ENCODE peak calls at places on chromosomes 2 and 18, in five cellular contexts. One of them, this sample, is unnamed.

GRCh38 chr2:212903413-212903812 is 248.0 kb downstream of the IKZF2 start:
- DNase-seq in ascending aorta: no peak
- DNase-seq in pancreas: no peak
- DNase-seq in GM23338: no peak
- DNase-seq in fibroblast of lung: no peak
- DNase-seq in this sample: no peak

GRCh38 chr2:96556441-96557330 is 20.1 kb downstream of the ARID5A start:
- DNase-seq in ascending aorta: peak
- DNase-seq in pancreas: peak
- DNase-seq in GM23338: no peak
- DNase-seq in fibroblast of lung: peak
- DNase-seq in this sample: peak

GRCh38 chr18:69330345-69330744 is 70.3 kb upstream of the DOK6 start:
- DNase-seq in ascending aorta: no peak
- DNase-seq in pancreas: no peak
- DNase-seq in GM23338: no peak
- DNase-seq in fibroblast of lung: no peak
- DNase-seq in this sample: no peak

GRCh38 chr2:11024010-11024615 is 112.4 kb downstream of the KCNF1 start:
- DNase-seq in ascending aorta: no peak
- DNase-seq in pancreas: peak
- DNase-seq in GM23338: no peak
- DNase-seq in fibroblast of lung: peak
- DNase-seq in this sample: peak

GRCh38 chr2:229412686-229413085 is 141.6 kb upstream of the PID1 start:
- DNase-seq in ascending aorta: no peak
- DNase-seq in pancreas: no peak
- DNase-seq in GM23338: no peak
- DNase-seq in fibroblast of lung: no peak
- DNase-seq in this sample: no peak

GRCh38 chr2:62785810-62786593 is 80.5 kb downstream of the EHBP1 start:
- DNase-seq in ascending aorta: no peak
- DNase-seq in pancreas: no peak
- DNase-seq in GM23338: no peak
- DNase-seq in fibroblast of lung: peak
- DNase-seq in this sample: peak

GRCh38 chr2:172249986-172250385 is 147.3 kb upstream of the DLX2 start:
- DNase-seq in ascending aorta: no peak
- DNase-seq in pancreas: no peak
- DNase-seq in GM23338: no peak
- DNase-seq in fibroblast of lung: peak
- DNase-seq in this sample: peak

GRCh38 chr2:61597300-61598289 is 59.4 kb upstream of the XPO1 start:
- DNase-seq in ascending aorta: no peak
- DNase-seq in pancreas: no peak
- DNase-seq in GM23338: peak
- DNase-seq in fibroblast of lung: no peak
- DNase-seq in this sample: no peak

GRCh38 chr2:6579281-6579680 is 286.4 kb downstream of the CMPK2 start:
- DNase-seq in ascending aorta: no peak
- DNase-seq in pancreas: no peak
- DNase-seq in GM23338: no peak
- DNase-seq in fibroblast of lung: no peak
- DNase-seq in this sample: no peak

GRCh38 chr2:33782395-33783239 is 183.5 kb upstream of the FAM98A start:
- DNase-seq in ascending aorta: no peak
- DNase-seq in pancreas: no peak
- DNase-seq in GM23338: peak
- DNase-seq in fibroblast of lung: no peak
- DNase-seq in this sample: no peak

GRCh38 chr2:158686166-158686792 is 108.8 kb upstream of the DAPL1 start:
- DNase-seq in ascending aorta: no peak
- DNase-seq in pancreas: no peak
- DNase-seq in GM23338: no peak
- DNase-seq in fibroblast of lung: peak
- DNase-seq in this sample: peak

GRCh38 chr18:3675994-3676393 is 226.0 kb downstream of the TGIF1 start:
- DNase-seq in ascending aorta: no peak
- DNase-seq in pancreas: no peak
- DNase-seq in GM23338: no peak
- DNase-seq in fibroblast of lung: no peak
- DNase-seq in this sample: no peak

GRCh38 chr2:177970670-177971454 is 101.7 kb downstream of the PDE11A start:
- DNase-seq in ascending aorta: no peak
- DNase-seq in pancreas: no peak
- DNase-seq in GM23338: no peak
- DNase-seq in fibroblast of lung: no peak
- DNase-seq in this sample: no peak

GRCh38 chr2:216408426-216409315 is 3.6 kb upstream of the SMARCAL1 start:
- DNase-seq in ascending aorta: no peak
- DNase-seq in pancreas: no peak
- DNase-seq in GM23338: peak
- DNase-seq in fibroblast of lung: no peak
- DNase-seq in this sample: no peak

GRCh38 chr2:127818794-127819425 is 7.9 kb upstream of the WDR33 start:
- DNase-seq in ascending aorta: no peak
- DNase-seq in pancreas: no peak
- DNase-seq in GM23338: no peak
- DNase-seq in fibroblast of lung: no peak
- DNase-seq in this sample: no peak

GRCh38 chr2:96913117-96913397 is 43.2 kb upstream of the SEMA4C start:
- DNase-seq in ascending aorta: no peak
- DNase-seq in pancreas: no peak
- DNase-seq in GM23338: no peak
- DNase-seq in fibroblast of lung: no peak
- DNase-seq in this sample: no peak

GRCh38 chr2:174282449-174282848 is 34.1 kb upstream of the OLA1 start:
- DNase-seq in ascending aorta: no peak
- DNase-seq in pancreas: no peak
- DNase-seq in GM23338: no peak
- DNase-seq in fibroblast of lung: no peak
- DNase-seq in this sample: no peak

GRCh38 chr2:71843391-71843850 is 304.2 kb downstream of the CYP26B1 start:
- DNase-seq in ascending aorta: no peak
- DNase-seq in pancreas: no peak
- DNase-seq in GM23338: no peak
- DNase-seq in fibroblast of lung: peak
- DNase-seq in this sample: peak

GRCh38 chr2:172639823-172640222 is 83.9 kb downstream of the PDK1 start:
- DNase-seq in ascending aorta: no peak
- DNase-seq in pancreas: no peak
- DNase-seq in GM23338: no peak
- DNase-seq in fibroblast of lung: peak
- DNase-seq in this sample: peak

GRCh38 chr2:128323501-128323931 is 4.8 kb upstream of the HS6ST1 start:
- DNase-seq in ascending aorta: no peak
- DNase-seq in pancreas: no peak
- DNase-seq in GM23338: no peak
- DNase-seq in fibroblast of lung: no peak
- DNase-seq in this sample: no peak

GRCh38 chr18:49628993-49629795 is 67.3 kb downstream of the LIPG start:
- DNase-seq in ascending aorta: no peak
- DNase-seq in pancreas: peak
- DNase-seq in GM23338: peak
- DNase-seq in fibroblast of lung: peak
- DNase-seq in this sample: no peak

GRCh38 chr18:59748628-59749360 is 51.6 kb upstream of the CCBE1 start:
- DNase-seq in ascending aorta: no peak
- DNase-seq in pancreas: no peak
- DNase-seq in GM23338: no peak
- DNase-seq in fibroblast of lung: peak
- DNase-seq in this sample: peak

GRCh38 chr2:101617188-101617587 is 80.3 kb upstream of the MAP4K4 start:
- DNase-seq in ascending aorta: no peak
- DNase-seq in pancreas: no peak
- DNase-seq in GM23338: no peak
- DNase-seq in fibroblast of lung: peak
- DNase-seq in this sample: peak

GRCh38 chr2:88831792-88832248 is 140.3 kb downstream of the RPIA start:
- DNase-seq in ascending aorta: no peak
- DNase-seq in pancreas: peak
- DNase-seq in GM23338: peak
- DNase-seq in fibroblast of lung: peak
- DNase-seq in this sample: peak

DNA sequence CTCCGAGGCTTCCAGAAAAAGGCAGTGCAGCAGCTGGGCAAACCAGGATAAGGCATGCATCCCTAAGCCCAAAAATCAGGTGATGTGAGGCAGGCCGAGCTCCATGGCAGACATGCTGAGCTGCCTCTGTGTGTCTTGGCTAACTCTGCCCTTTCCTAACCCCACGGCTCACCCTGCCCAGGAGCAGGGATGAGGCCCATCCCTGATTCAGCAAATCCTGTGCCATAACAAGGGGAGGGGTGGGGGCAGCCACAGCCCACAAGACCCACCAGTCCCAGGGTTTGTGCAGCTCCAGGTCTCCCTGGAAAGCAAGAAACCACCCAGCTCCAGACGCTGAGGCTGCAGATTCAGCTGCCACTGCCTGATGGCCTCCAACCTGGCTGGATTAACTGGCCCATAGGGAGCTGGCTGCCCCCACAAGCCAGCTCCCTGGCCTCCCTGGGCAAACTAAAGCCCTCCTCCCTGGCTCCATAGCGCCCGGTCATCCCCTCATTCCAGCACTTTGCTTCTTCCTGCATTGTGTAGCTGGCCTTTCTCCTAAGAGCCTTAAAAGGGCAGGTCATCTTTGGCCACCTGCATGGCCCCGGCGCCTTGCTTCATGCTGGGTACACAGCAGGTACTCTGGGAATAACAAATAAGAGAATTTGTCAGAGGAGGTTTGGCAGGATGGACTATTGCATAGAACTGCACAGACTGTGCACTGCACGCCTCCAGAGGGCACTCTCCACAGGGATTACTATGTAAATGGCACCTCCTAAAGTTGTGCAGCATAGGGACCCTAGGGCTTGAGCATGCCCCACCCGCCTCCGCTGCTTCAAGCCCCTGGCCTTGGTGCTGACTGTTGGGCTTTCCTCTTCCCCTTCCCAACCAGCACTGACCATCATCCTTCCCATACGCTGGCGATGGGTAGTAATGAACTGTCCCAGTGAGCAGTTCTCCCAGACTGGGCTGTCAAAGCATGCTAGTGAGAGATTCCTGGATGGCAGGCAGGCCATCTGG is 10.7 kb downstream of the STEAP3 start:
- DNase-seq in ascending aorta: no peak
- DNase-seq in pancreas: no peak
- DNase-seq in GM23338: peak
- DNase-seq in fibroblast of lung: peak
- DNase-seq in this sample: peak
- TF ChIP-seq CTCF in ascending aorta: no peak
- TF ChIP-seq CTCF in pancreas: no peak
- TF ChIP-seq CTCF in GM23338: peak
- TF ChIP-seq CTCF in fibroblast of lung: no peak
- TF ChIP-seq CTCF in this sample: peak

GRCh38 chr2:143481231-143481613 is 352.0 kb downstream of the ARHGAP15 start:
- DNase-seq in ascending aorta: no peak
- DNase-seq in pancreas: no peak
- DNase-seq in GM23338: no peak
- DNase-seq in fibroblast of lung: no peak
- DNase-seq in this sample: no peak

GRCh38 chr2:143482316-143482715 is 353.1 kb downstream of the ARHGAP15 start:
- DNase-seq in ascending aorta: no peak
- DNase-seq in pancreas: no peak
- DNase-seq in GM23338: no peak
- DNase-seq in fibroblast of lung: peak
- DNase-seq in this sample: peak

GRCh38 chr2:143480586-143481230 is 351.5 kb downstream of the ARHGAP15 start:
- DNase-seq in ascending aorta: no peak
- DNase-seq in pancreas: no peak
- DNase-seq in GM23338: no peak
- DNase-seq in fibroblast of lung: no peak
- DNase-seq in this sample: no peak

GRCh38 chr2:143482761-143483160 is 353.5 kb downstream of the ARHGAP15 start:
- DNase-seq in ascending aorta: no peak
- DNase-seq in pancreas: no peak
- DNase-seq in GM23338: no peak
- DNase-seq in fibroblast of lung: no peak
- DNase-seq in this sample: peak

DNA sequence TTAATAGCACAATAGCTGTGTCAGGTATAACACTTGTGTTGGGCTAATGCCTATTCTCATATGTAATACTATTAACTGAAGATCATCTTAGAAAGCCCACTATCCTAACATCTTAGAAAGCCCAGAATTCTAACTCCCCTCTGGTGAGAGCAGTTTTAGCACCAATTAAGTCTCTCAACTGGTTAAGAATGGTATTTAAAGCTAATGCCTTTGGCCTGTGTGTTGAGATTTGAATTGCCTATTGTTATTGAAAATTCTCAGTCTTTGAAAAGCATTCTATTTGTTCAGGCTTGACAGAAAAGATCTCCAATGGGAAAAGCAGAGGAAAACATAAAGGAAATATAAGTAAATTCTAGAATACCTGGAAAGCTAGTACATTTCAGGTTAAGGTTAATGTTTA is 352.5 kb downstream of the ARHGAP15 start:
- DNase-seq in ascending aorta: no peak
- DNase-seq in pancreas: no peak
- DNase-seq in GM23338: peak
- DNase-seq in fibroblast of lung: no peak
- DNase-seq in this sample: no peak
- H3K4me3 ChIP-seq in ascending aorta: no peak
- H3K4me3 ChIP-seq in pancreas: no peak
- H3K4me3 ChIP-seq in GM23338: no peak
- H3K4me3 ChIP-seq in fibroblast of lung: no peak
- H3K4me3 ChIP-seq in this sample: no peak

GRCh38 chr2:29314816-29315571 is 199.8 kb downstream of the CLIP4 start:
- DNase-seq in ascending aorta: no peak
- DNase-seq in pancreas: no peak
- DNase-seq in GM23338: peak
- DNase-seq in fibroblast of lung: no peak
- DNase-seq in this sample: no peak
- TF ChIP-seq CTCF in ascending aorta: no peak
- TF ChIP-seq CTCF in pancreas: no peak
- TF ChIP-seq CTCF in GM23338: no peak
- TF ChIP-seq CTCF in fibroblast of lung: no peak
- TF ChIP-seq CTCF in this sample: no peak

DNA sequence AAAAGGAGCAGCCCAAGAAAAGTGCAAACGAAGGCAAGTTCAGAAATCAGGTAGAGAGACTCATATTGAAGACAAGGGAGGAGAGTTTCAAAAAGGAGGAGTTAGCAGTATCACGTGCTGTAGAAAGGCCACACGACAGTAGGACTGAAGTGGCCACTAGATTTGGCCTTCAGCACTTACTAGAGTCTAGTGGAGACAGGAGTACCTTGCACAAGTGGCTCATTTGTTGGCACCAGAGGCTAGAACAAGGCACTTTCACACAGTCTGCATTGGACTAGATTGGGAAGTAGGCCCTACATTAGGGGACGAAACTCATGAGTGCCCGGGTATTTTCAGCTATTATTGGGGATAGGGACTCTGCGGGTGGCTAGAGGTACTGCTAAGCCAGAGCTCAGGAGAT is 1.6 kb upstream of the NCOA1 start:
- DNase-seq in ascending aorta: no peak
- DNase-seq in pancreas: no peak
- DNase-seq in GM23338: peak
- DNase-seq in fibroblast of lung: no peak
- DNase-seq in this sample: no peak
- H3K4me3 ChIP-seq in ascending aorta: no peak
- H3K4me3 ChIP-seq in pancreas: no peak
- H3K4me3 ChIP-seq in GM23338: peak
- H3K4me3 ChIP-seq in fibroblast of lung: no peak
- H3K4me3 ChIP-seq in this sample: no peak

This sample was measured in fibroblast of pulmonary artery.